ENCODE peak calls at places on chromosomes 7 and 10, in ten cellular contexts. F, O, C, I, G, T, B, S, A and V are unnamed samples.

GRCh38 chr10:3898821-3899220 is 113.8 kb upstream of the KLF6 start:
- DNase-seq in F (peak; percentile 93), O (peak; percentile 58), C (peak; percentile 63), I (no peak), G (no peak), T (no peak), B (no peak), S (no peak), A (peak; percentile 60), V (peak; percentile 82)

GRCh38 chr7:44112997-44113763 is 9.0 kb downstream of the AEBP1 start:
- DNase-seq in F (no peak), O (no peak), C (no peak), I (no peak), G (no peak), T (no peak), B (no peak), S (no peak), A (no peak), V (no peak)

GRCh38 chr7:122305475-122306319 is 1.1 kb upstream of the FEZF1 start:
- DNase-seq in F (no peak), O (peak; percentile 44), C (peak; percentile 34), I (peak; percentile 51), G (no peak), T (no peak), B (peak; percentile 25), S (peak; percentile 51), A (no peak), V (peak; percentile 17)

GRCh38 chr7:139777304-139777890 is 401 bp downstream of the HIPK2 start:
- DNase-seq in F (peak; percentile 24), O (peak; percentile 25), C (peak; percentile 35), I (peak; percentile 75), G (peak; percentile 35), T (peak; percentile 30), B (peak; percentile 68), S (peak; percentile 67), A (peak; percentile 70), V (peak; percentile 18)

GRCh38 chr10:24415455-24416169 is 206.7 kb downstream of the KIAA1217 start:
- DNase-seq in F (peak; percentile 85), O (no peak), C (no peak), I (peak; percentile 32), G (no peak), T (no peak), B (peak; percentile 49), S (no peak), A (peak; percentile 76), V (peak; percentile 3)

GRCh38 chr10:71131508-71132088 is 80.8 kb upstream of the UNC5B start:
- DNase-seq in F (no peak), O (no peak), C (no peak), I (no peak), G (no peak), T (no peak), B (no peak), S (no peak), A (no peak), V (no peak)

GRCh38 chr7:74032191-74032490 is 4.2 kb downstream of the ELN start:
- DNase-seq in F (peak; percentile 64), O (no peak), C (no peak), I (no peak), G (no peak), T (peak; percentile 81), B (no peak), S (no peak), A (no peak), V (no peak)

GRCh38 chr10:88991161-88991899 is 732 bp downstream of the FAS start:
- DNase-seq in F (peak; percentile 65), O (peak; percentile 33), C (peak; percentile 66), I (peak; percentile 45), G (peak; percentile 54), T (peak; percentile 71), B (peak; percentile 41), S (peak; percentile 89), A (peak; percentile 80), V (peak; percentile 61)

GRCh38 chr10:13633689-13634088 is 46.9 kb downstream of the PRPF18 start:
- DNase-seq in F (no peak), O (no peak), C (no peak), I (no peak), G (no peak), T (peak; percentile 5), B (no peak), S (no peak), A (no peak), V (no peak)

GRCh38 chr7:74483402-74484336 is 30.0 kb downstream of the GTF2IRD1 start:
- DNase-seq in F (no peak), O (no peak), C (peak; percentile 98), I (no peak), G (no peak), T (peak; percentile 95), B (no peak), S (no peak), A (no peak), V (peak; percentile 36)

GRCh38 chr7:47449810-47450586 is 131.9 kb downstream of the TNS3 start:
- DNase-seq in F (no peak), O (no peak), C (peak; percentile 50), I (no peak), G (no peak), T (peak; percentile 65), B (no peak), S (no peak), A (no peak), V (no peak)

GRCh38 chr7:95781967-95782586 is 9.7 kb downstream of the DYNC1I1 start:
- DNase-seq in F (no peak), O (no peak), C (no peak), I (no peak), G (no peak), T (peak; percentile 13), B (no peak), S (no peak), A (no peak), V (peak; percentile 44)

GRCh38 chr7:124152859-124153692 is 120.2 kb upstream of the TMEM229A start:
- DNase-seq in F (no peak), O (peak; percentile 41), C (peak; percentile 70), I (peak; percentile 35), G (no peak), T (peak; percentile 37), B (peak; percentile 35), S (no peak), A (no peak), V (peak; percentile 67)

GRCh38 chr7:4725014-4725951 is 43.2 kb downstream of the FOXK1 start:
- DNase-seq in F (peak; percentile 84), O (peak; percentile 79), C (peak; percentile 93), I (no peak), G (peak; percentile 17), T (peak; percentile 91), B (peak; percentile 68), S (peak; percentile 74), A (peak; percentile 90), V (peak; percentile 60)

GRCh38 chr10:122830965-122831353 is 14.7 kb downstream of the CUZD1 start:
- DNase-seq in F (no peak), O (no peak), C (no peak), I (no peak), G (no peak), T (no peak), B (no peak), S (no peak), A (no peak), V (no peak)

GRCh38 chr10:113589225-113589770 is 36.4 kb downstream of the HABP2 start:
- DNase-seq in F (no peak), O (no peak), C (no peak), I (no peak), G (no peak), T (no peak), B (no peak), S (no peak), A (no peak), V (no peak)

GRCh38 chr10:98425511-98426352 is 10.8 kb upstream of the PYROXD2 start:
- DNase-seq in F (no peak), O (peak; percentile 56), C (peak; percentile 60), I (peak; percentile 78), G (no peak), T (peak; percentile 20), B (peak; percentile 89), S (peak; percentile 69), A (no peak), V (peak; percentile 54)